ENCODE peak calls at places on chromosomes 3 and 15, in nine cellular contexts. One of them, this sample, is unnamed.

GRCh38 chr3:50047426-50047825 is 41.3 kb upstream of the RBM5 start:
- DNase-seq in ascending aorta: no peak
- DNase-seq in hepatocyte: no peak
- DNase-seq in A549: no peak
- DNase-seq in pancreas: no peak
- DNase-seq in effector memory CD4-positive, alpha-beta T cell: no peak
- DNase-seq in PC-3: no peak
- DNase-seq in H1: no peak
- DNase-seq in heart left ventricle: no peak
- DNase-seq in this sample: no peak

GRCh38 chr3:178420033-178420432 is 116.2 kb upstream of the KCNMB2 start:
- DNase-seq in ascending aorta: no peak
- DNase-seq in hepatocyte: no peak
- DNase-seq in A549: no peak
- DNase-seq in pancreas: no peak
- DNase-seq in effector memory CD4-positive, alpha-beta T cell: no peak
- DNase-seq in PC-3: peak; percentile 53
- DNase-seq in H1: no peak
- DNase-seq in heart left ventricle: no peak
- DNase-seq in this sample: no peak

GRCh38 chr15:25169318-25169717 is 214.5 kb downstream of the SNRPN start:
- DNase-seq in ascending aorta: peak; percentile 46
- DNase-seq in hepatocyte: peak; percentile 1
- DNase-seq in A549: no peak
- DNase-seq in pancreas: no peak
- DNase-seq in effector memory CD4-positive, alpha-beta T cell: no peak
- DNase-seq in PC-3: no peak
- DNase-seq in H1: no peak
- DNase-seq in heart left ventricle: peak; percentile 42
- DNase-seq in this sample: no peak

GRCh38 chr3:133943639-133944131 is 48.0 kb upstream of the RAB6B start:
- DNase-seq in ascending aorta: peak; percentile 64
- DNase-seq in hepatocyte: peak; percentile 75
- DNase-seq in A549: peak; percentile 46
- DNase-seq in pancreas: peak; percentile 40
- DNase-seq in effector memory CD4-positive, alpha-beta T cell: no peak
- DNase-seq in PC-3: peak; percentile 88
- DNase-seq in H1: no peak
- DNase-seq in heart left ventricle: no peak
- DNase-seq in this sample: peak; percentile 56

GRCh38 chr3:194572131-194572789 is 61.0 kb downstream of the TMEM44 start:
- DNase-seq in ascending aorta: peak; percentile 94
- DNase-seq in hepatocyte: peak; percentile 91
- DNase-seq in A549: no peak
- DNase-seq in pancreas: no peak
- DNase-seq in effector memory CD4-positive, alpha-beta T cell: no peak
- DNase-seq in PC-3: no peak
- DNase-seq in H1: no peak
- DNase-seq in heart left ventricle: peak; percentile 72
- DNase-seq in this sample: peak; percentile 76

GRCh38 chr3:196633658-196634151 is 5.8 kb upstream of the NRROS start:
- DNase-seq in ascending aorta: no peak
- DNase-seq in hepatocyte: no peak
- DNase-seq in A549: no peak
- DNase-seq in pancreas: no peak
- DNase-seq in effector memory CD4-positive, alpha-beta T cell: no peak
- DNase-seq in PC-3: no peak
- DNase-seq in H1: no peak
- DNase-seq in heart left ventricle: no peak
- DNase-seq in this sample: no peak

GRCh38 chr3:128559486-128560225 is 66.7 kb upstream of the GATA2 start:
- DNase-seq in ascending aorta: no peak
- DNase-seq in hepatocyte: no peak
- DNase-seq in A549: no peak
- DNase-seq in pancreas: no peak
- DNase-seq in effector memory CD4-positive, alpha-beta T cell: no peak
- DNase-seq in PC-3: peak; percentile 71
- DNase-seq in H1: no peak
- DNase-seq in heart left ventricle: no peak
- DNase-seq in this sample: no peak

GRCh38 chr3:44184319-44184953 is 57.2 kb upstream of the TOPAZ1 start:
- DNase-seq in ascending aorta: no peak
- DNase-seq in hepatocyte: no peak
- DNase-seq in A549: no peak
- DNase-seq in pancreas: no peak
- DNase-seq in effector memory CD4-positive, alpha-beta T cell: no peak
- DNase-seq in PC-3: no peak
- DNase-seq in H1: peak; percentile 53
- DNase-seq in heart left ventricle: no peak
- DNase-seq in this sample: no peak

GRCh38 chr15:75532413-75533250 is 46.5 kb downstream of the PTPN9 start:
- DNase-seq in ascending aorta: peak; percentile 83
- DNase-seq in hepatocyte: peak; percentile 52
- DNase-seq in A549: peak; percentile 64
- DNase-seq in pancreas: peak; percentile 28
- DNase-seq in effector memory CD4-positive, alpha-beta T cell: no peak
- DNase-seq in PC-3: peak; percentile 46
- DNase-seq in H1: peak; percentile 54
- DNase-seq in heart left ventricle: peak; percentile 63
- DNase-seq in this sample: peak; percentile 30

GRCh38 chr3:111572061-111572460 is 23.1 kb downstream of the ZBED2 start:
- DNase-seq in ascending aorta: no peak
- DNase-seq in hepatocyte: no peak
- DNase-seq in A549: no peak
- DNase-seq in pancreas: no peak
- DNase-seq in effector memory CD4-positive, alpha-beta T cell: peak; percentile 3
- DNase-seq in PC-3: no peak
- DNase-seq in H1: no peak
- DNase-seq in heart left ventricle: no peak
- DNase-seq in this sample: no peak

GRCh38 chr15:41790756-41791546 is 16.7 kb downstream of the MAPKBP1 start:
- DNase-seq in ascending aorta: peak; percentile 69
- DNase-seq in hepatocyte: peak; percentile 77
- DNase-seq in A549: no peak
- DNase-seq in pancreas: no peak
- DNase-seq in effector memory CD4-positive, alpha-beta T cell: no peak
- DNase-seq in PC-3: peak; percentile 90
- DNase-seq in H1: no peak
- DNase-seq in heart left ventricle: no peak
- DNase-seq in this sample: peak; percentile 64

GRCh38 chr3:45644467-45645201 is 44.6 kb upstream of the SACM1L start:
- DNase-seq in ascending aorta: no peak
- DNase-seq in hepatocyte: no peak
- DNase-seq in A549: peak; percentile 60
- DNase-seq in pancreas: no peak
- DNase-seq in effector memory CD4-positive, alpha-beta T cell: no peak
- DNase-seq in PC-3: peak; percentile 91
- DNase-seq in H1: no peak
- DNase-seq in heart left ventricle: no peak
- DNase-seq in this sample: peak; percentile 72

GRCh38 chr3:45915518-45916231 is 27.6 kb upstream of the CXCR6 start:
- DNase-seq in ascending aorta: no peak
- DNase-seq in hepatocyte: peak; percentile 59
- DNase-seq in A549: peak; percentile 16
- DNase-seq in pancreas: no peak
- DNase-seq in effector memory CD4-positive, alpha-beta T cell: peak; percentile 59
- DNase-seq in PC-3: peak; percentile 82
- DNase-seq in H1: no peak
- DNase-seq in heart left ventricle: no peak
- DNase-seq in this sample: peak; percentile 84

GRCh38 chr3:179027326-179027900 is 44.2 kb downstream of the ZMAT3 start:
- DNase-seq in ascending aorta: no peak
- DNase-seq in hepatocyte: peak; percentile 39
- DNase-seq in A549: no peak
- DNase-seq in pancreas: no peak
- DNase-seq in effector memory CD4-positive, alpha-beta T cell: no peak
- DNase-seq in PC-3: no peak
- DNase-seq in H1: no peak
- DNase-seq in heart left ventricle: no peak
- DNase-seq in this sample: peak; percentile 58

GRCh38 chr3:190546881-190547510 is 33.1 kb downstream of the IL1RAP start:
- DNase-seq in ascending aorta: no peak
- DNase-seq in hepatocyte: no peak
- DNase-seq in A549: no peak
- DNase-seq in pancreas: no peak
- DNase-seq in effector memory CD4-positive, alpha-beta T cell: no peak
- DNase-seq in PC-3: no peak
- DNase-seq in H1: no peak
- DNase-seq in heart left ventricle: no peak
- DNase-seq in this sample: no peak
- H3K4me1 ChIP-seq in ascending aorta: no peaks in the 10 kb centered on the region
- H3K4me1 ChIP-seq in hepatocyte: peaks cover 20% of the 10 kb centered on the region
- H3K4me1 ChIP-seq in A549: no peaks in the 10 kb centered on the region
- H3K4me1 ChIP-seq in pancreas: peaks cover 5% of the 10 kb centered on the region
- H3K4me1 ChIP-seq in effector memory CD4-positive, alpha-beta T cell: no peaks in the 10 kb centered on the region
- H3K4me1 ChIP-seq in PC-3: peaks cover 11% of the 10 kb centered on the region
- H3K4me1 ChIP-seq in H1: peaks cover 2% of the 10 kb centered on the region
- H3K4me1 ChIP-seq in heart left ventricle: no peaks in the 10 kb centered on the region
- H3K4me1 ChIP-seq in this sample: no peaks in the 10 kb centered on the region

GRCh38 chr3:20077054-20077453 is 36.8 kb downstream of the KAT2B start:
- DNase-seq in ascending aorta: no peak
- DNase-seq in hepatocyte: no peak
- DNase-seq in A549: no peak
- DNase-seq in pancreas: no peak
- DNase-seq in effector memory CD4-positive, alpha-beta T cell: no peak
- DNase-seq in PC-3: no peak
- DNase-seq in H1: no peak
- DNase-seq in heart left ventricle: no peak
- DNase-seq in this sample: no peak
- H3K27ac ChIP-seq in ascending aorta: no peak overlapping the region
- H3K27ac ChIP-seq in hepatocyte: no peak overlapping the region
- H3K27ac ChIP-seq in A549: no peak overlapping the region
- H3K27ac ChIP-seq in pancreas: no peak overlapping the region
- H3K27ac ChIP-seq in effector memory CD4-positive, alpha-beta T cell: no peak overlapping the region
- H3K27ac ChIP-seq in PC-3: no peak overlapping the region
- H3K27ac ChIP-seq in H1: no peak overlapping the region
- H3K27ac ChIP-seq in heart left ventricle: no peak overlapping the region
- H3K27ac ChIP-seq in this sample: no peak overlapping the region

DNA sequence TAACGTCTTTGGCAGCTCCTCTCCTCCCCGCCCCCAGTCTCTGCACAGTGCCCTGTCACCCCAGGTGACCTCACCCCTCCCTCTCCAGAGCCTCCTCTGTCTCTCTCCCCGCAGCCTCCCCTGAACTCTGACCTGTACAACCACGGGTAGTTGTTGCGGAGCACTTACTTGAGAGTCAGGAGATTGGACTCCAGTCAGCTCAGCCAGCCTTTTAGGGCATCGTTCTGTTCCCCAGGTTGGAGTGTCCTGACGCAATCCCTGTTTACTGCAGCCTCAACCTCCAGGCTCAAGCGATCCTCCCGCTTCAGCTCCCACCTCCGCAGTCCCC is 177.7 kb downstream of the UACA start:
- DNase-seq in ascending aorta: no peak
- DNase-seq in hepatocyte: no peak
- DNase-seq in A549: no peak
- DNase-seq in pancreas: no peak
- DNase-seq in effector memory CD4-positive, alpha-beta T cell: no peak
- DNase-seq in PC-3: no peak
- DNase-seq in H1: no peak
- DNase-seq in heart left ventricle: no peak
- DNase-seq in this sample: no peak
- H3K4me3 ChIP-seq in ascending aorta: no peak overlapping the region
- H3K4me3 ChIP-seq in hepatocyte: no peak overlapping the region
- H3K4me3 ChIP-seq in A549: peak overlapping the region; percentile 41
- H3K4me3 ChIP-seq in pancreas: no peak overlapping the region
- H3K4me3 ChIP-seq in effector memory CD4-positive, alpha-beta T cell: no peak overlapping the region
- H3K4me3 ChIP-seq in PC-3: no peak overlapping the region
- H3K4me3 ChIP-seq in H1: peak overlapping the region; percentile 23
- H3K4me3 ChIP-seq in heart left ventricle: no peak overlapping the region
- H3K4me3 ChIP-seq in this sample: no peak overlapping the region

DNA sequence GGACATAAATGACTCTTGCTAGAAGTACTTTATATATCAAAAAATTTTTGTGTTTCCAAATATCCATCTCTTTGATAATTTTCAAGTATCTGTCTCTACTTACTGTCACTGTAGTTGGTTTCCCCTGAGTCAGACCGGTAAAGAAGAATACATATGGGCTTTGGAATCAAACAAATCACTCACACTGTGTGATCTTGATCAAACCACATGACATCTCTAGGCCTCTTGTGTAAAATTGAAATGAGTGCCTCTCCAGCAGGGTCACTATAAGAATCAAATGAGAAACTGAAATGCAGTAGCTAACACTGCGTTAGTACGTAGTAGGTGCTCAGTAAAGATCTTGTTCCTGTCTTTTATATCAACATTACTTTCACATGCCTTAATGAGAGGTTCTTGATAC is 314.6 kb upstream of the STT3B start:
- DNase-seq in ascending aorta: no peak
- DNase-seq in hepatocyte: no peak
- DNase-seq in A549: no peak
- DNase-seq in pancreas: no peak
- DNase-seq in effector memory CD4-positive, alpha-beta T cell: no peak
- DNase-seq in PC-3: no peak
- DNase-seq in H1: no peak
- DNase-seq in heart left ventricle: no peak
- DNase-seq in this sample: no peak
- H3K4me1 ChIP-seq in ascending aorta: no peaks in the 10 kb centered on the region
- H3K4me1 ChIP-seq in hepatocyte: no peaks in the 10 kb centered on the region
- H3K4me1 ChIP-seq in A549: no peaks in the 10 kb centered on the region
- H3K4me1 ChIP-seq in pancreas: no peaks in the 10 kb centered on the region
- H3K4me1 ChIP-seq in effector memory CD4-positive, alpha-beta T cell: peaks cover 55% of the 10 kb centered on the region
- H3K4me1 ChIP-seq in PC-3: peaks cover 6% of the 10 kb centered on the region
- H3K4me1 ChIP-seq in H1: no peaks in the 10 kb centered on the region
- H3K4me1 ChIP-seq in heart left ventricle: no peaks in the 10 kb centered on the region
- H3K4me1 ChIP-seq in this sample: peaks cover 3% of the 10 kb centered on the region

GRCh38 chr3:51735039-51735438 is 28.2 kb downstream of the GRM2 start:
- DNase-seq in ascending aorta: no peak
- DNase-seq in hepatocyte: no peak
- DNase-seq in A549: no peak
- DNase-seq in pancreas: no peak
- DNase-seq in effector memory CD4-positive, alpha-beta T cell: no peak
- DNase-seq in PC-3: no peak
- DNase-seq in H1: no peak
- DNase-seq in heart left ventricle: no peak
- DNase-seq in this sample: no peak
- H3K27ac ChIP-seq in ascending aorta: no peak overlapping the region
- H3K27ac ChIP-seq in hepatocyte: no peak overlapping the region
- H3K27ac ChIP-seq in A549: no peak overlapping the region
- H3K27ac ChIP-seq in pancreas: no peak overlapping the region
- H3K27ac ChIP-seq in effector memory CD4-positive, alpha-beta T cell: no peak overlapping the region
- H3K27ac ChIP-seq in PC-3: no peak overlapping the region
- H3K27ac ChIP-seq in H1: no peak overlapping the region
- H3K27ac ChIP-seq in heart left ventricle: no peak overlapping the region
- H3K27ac ChIP-seq in this sample: no peak overlapping the region

DNA sequence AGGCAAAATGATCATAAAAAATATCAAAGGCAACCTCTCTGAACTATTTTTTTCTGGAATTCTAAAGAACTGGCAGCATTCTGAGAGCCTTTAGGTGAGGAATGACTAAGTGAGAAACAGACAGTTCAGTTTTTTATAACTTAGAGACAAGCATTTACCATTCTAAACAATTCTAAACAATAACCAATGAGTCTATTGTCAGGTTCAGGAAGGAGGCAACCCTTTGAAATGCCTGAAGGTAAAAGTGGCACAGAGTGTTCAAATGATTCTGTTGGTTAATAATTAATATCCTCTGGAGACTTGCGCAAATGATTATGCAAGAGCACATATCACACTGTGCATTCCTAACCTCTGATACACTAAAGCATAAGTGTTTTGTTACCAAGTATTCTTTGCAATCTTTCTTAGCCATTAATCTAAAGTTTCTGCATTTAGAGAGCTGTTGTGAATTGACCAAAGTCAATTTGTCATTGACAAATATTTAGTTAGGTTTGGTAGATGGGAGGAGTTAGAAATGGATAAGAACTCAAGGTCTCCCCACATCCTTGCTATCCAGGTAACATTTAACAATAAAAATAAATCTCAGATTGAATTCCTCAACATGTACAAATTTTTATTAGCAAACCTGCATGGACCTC is 9.2 kb upstream of the TGFBR2 start:
- DNase-seq in ascending aorta: no peak
- DNase-seq in hepatocyte: peak; percentile 71
- DNase-seq in A549: peak; percentile 74
- DNase-seq in pancreas: no peak
- DNase-seq in effector memory CD4-positive, alpha-beta T cell: no peak
- DNase-seq in PC-3: peak; percentile 98
- DNase-seq in H1: no peak
- DNase-seq in heart left ventricle: no peak
- DNase-seq in this sample: no peak
- H3K4me3 ChIP-seq in ascending aorta: no peak overlapping the region
- H3K4me3 ChIP-seq in hepatocyte: no peak overlapping the region
- H3K4me3 ChIP-seq in A549: no peak overlapping the region
- H3K4me3 ChIP-seq in pancreas: no peak overlapping the region
- H3K4me3 ChIP-seq in effector memory CD4-positive, alpha-beta T cell: no peak overlapping the region
- H3K4me3 ChIP-seq in PC-3: peak overlapping the region; percentile 18
- H3K4me3 ChIP-seq in H1: no peak overlapping the region
- H3K4me3 ChIP-seq in heart left ventricle: no peak overlapping the region
- H3K4me3 ChIP-seq in this sample: no peak overlapping the region

This sample was measured in SJSA1.